ENCODE peak calls at places on chromosomes 4 and X, in six cellular contexts. One of them, this sample, is unnamed.

GRCh38 chr4:7466904-7467303 is 32.2 kb upstream of the PSAPL1 start:
- DNase-seq in CD8-positive, alpha-beta memory T cell: no peak
- DNase-seq in esophagus squamous epithelium: no peak
- DNase-seq in GM23338: no peak
- DNase-seq in cardiac muscle cell: no peak
- DNase-seq in uterus: no peak
- DNase-seq in this sample: no peak

GRCh38 chr4:182826391-182826790 is 90.8 kb downstream of the DCTD start:
- DNase-seq in CD8-positive, alpha-beta memory T cell: no peak
- DNase-seq in esophagus squamous epithelium: no peak
- DNase-seq in GM23338: no peak
- DNase-seq in cardiac muscle cell: no peak
- DNase-seq in uterus: no peak
- DNase-seq in this sample: no peak

GRCh38 chr4:154626793-154627484 is 14.5 kb upstream of the FGG start:
- DNase-seq in CD8-positive, alpha-beta memory T cell: peak; percentile 2
- DNase-seq in esophagus squamous epithelium: no peak
- DNase-seq in GM23338: peak; percentile 91
- DNase-seq in cardiac muscle cell: peak; percentile 87
- DNase-seq in uterus: peak; percentile 54
- DNase-seq in this sample: peak; percentile 33

GRCh38 chr4:165384608-165385007 is 5.8 kb downstream of the CPE start:
- DNase-seq in CD8-positive, alpha-beta memory T cell: no peak
- DNase-seq in esophagus squamous epithelium: no peak
- DNase-seq in GM23338: peak; percentile 33
- DNase-seq in cardiac muscle cell: no peak
- DNase-seq in uterus: no peak
- DNase-seq in this sample: no peak

GRCh38 chr4:41866799-41867677 is 68.2 kb upstream of the TMEM33 start:
- DNase-seq in CD8-positive, alpha-beta memory T cell: no peak
- DNase-seq in esophagus squamous epithelium: no peak
- DNase-seq in GM23338: peak; percentile 70
- DNase-seq in cardiac muscle cell: peak; percentile 46
- DNase-seq in uterus: no peak
- DNase-seq in this sample: no peak

GRCh38 chr4:24765331-24765990 is 29.9 kb upstream of the SOD3 start:
- DNase-seq in CD8-positive, alpha-beta memory T cell: no peak
- DNase-seq in esophagus squamous epithelium: no peak
- DNase-seq in GM23338: no peak
- DNase-seq in cardiac muscle cell: no peak
- DNase-seq in uterus: no peak
- DNase-seq in this sample: no peak

GRCh38 chr4:38141808-38142500 is 181.8 kb downstream of the PTTG2 start:
- DNase-seq in CD8-positive, alpha-beta memory T cell: no peak
- DNase-seq in esophagus squamous epithelium: no peak
- DNase-seq in GM23338: no peak
- DNase-seq in cardiac muscle cell: no peak
- DNase-seq in uterus: no peak
- DNase-seq in this sample: no peak

GRCh38 chr4:18198653-18199052 is 177.1 kb upstream of the LCORL start:
- DNase-seq in CD8-positive, alpha-beta memory T cell: no peak
- DNase-seq in esophagus squamous epithelium: no peak
- DNase-seq in GM23338: no peak
- DNase-seq in cardiac muscle cell: no peak
- DNase-seq in uterus: no peak
- DNase-seq in this sample: no peak

GRCh38 chrX:136629084-136629750 is 18.7 kb upstream of the CD40LG start:
- DNase-seq in CD8-positive, alpha-beta memory T cell: no peak
- DNase-seq in esophagus squamous epithelium: no peak
- DNase-seq in GM23338: no peak
- DNase-seq in cardiac muscle cell: no peak
- DNase-seq in uterus: no peak
- DNase-seq in this sample: no peak

GRCh38 chrX:1144293-1144692 is 68.2 kb downstream of the CRLF2 start:
- DNase-seq in CD8-positive, alpha-beta memory T cell: no peak
- DNase-seq in esophagus squamous epithelium: no peak
- DNase-seq in GM23338: no peak
- DNase-seq in cardiac muscle cell: no peak
- DNase-seq in uterus: no peak
- DNase-seq in this sample: no peak

GRCh38 chr4:184287697-184288255 is 70.1 kb upstream of the ENPP6 start:
- DNase-seq in CD8-positive, alpha-beta memory T cell: no peak
- DNase-seq in esophagus squamous epithelium: no peak
- DNase-seq in GM23338: peak; percentile 29
- DNase-seq in cardiac muscle cell: no peak
- DNase-seq in uterus: no peak
- DNase-seq in this sample: no peak

GRCh38 chr4:73311428-73311827 is 52.8 kb upstream of the ANKRD17 start:
- DNase-seq in CD8-positive, alpha-beta memory T cell: no peak
- DNase-seq in esophagus squamous epithelium: no peak
- DNase-seq in GM23338: peak; percentile 53
- DNase-seq in cardiac muscle cell: peak; percentile 5
- DNase-seq in uterus: no peak
- DNase-seq in this sample: no peak

GRCh38 chr4:140213736-140214135 is 59.8 kb upstream of the MAML3 start:
- DNase-seq in CD8-positive, alpha-beta memory T cell: no peak
- DNase-seq in esophagus squamous epithelium: no peak
- DNase-seq in GM23338: no peak
- DNase-seq in cardiac muscle cell: no peak
- DNase-seq in uterus: no peak
- DNase-seq in this sample: no peak

GRCh38 chr4:8821151-8821950 is 50.3 kb downstream of the HMX1 start:
- DNase-seq in CD8-positive, alpha-beta memory T cell: no peak
- DNase-seq in esophagus squamous epithelium: no peak
- DNase-seq in GM23338: no peak
- DNase-seq in cardiac muscle cell: no peak
- DNase-seq in uterus: no peak
- DNase-seq in this sample: no peak

GRCh38 chrX:69128573-69128972 is 36.7 kb downstream of the PJA1 start:
- DNase-seq in CD8-positive, alpha-beta memory T cell: no peak
- DNase-seq in esophagus squamous epithelium: no peak
- DNase-seq in GM23338: peak; percentile 50
- DNase-seq in cardiac muscle cell: peak; percentile 46
- DNase-seq in uterus: peak; percentile 45
- DNase-seq in this sample: no peak

GRCh38 chrX:110081740-110082139 is 78.8 kb downstream of the TMEM164 start:
- DNase-seq in CD8-positive, alpha-beta memory T cell: no peak
- DNase-seq in esophagus squamous epithelium: no peak
- DNase-seq in GM23338: no peak
- DNase-seq in cardiac muscle cell: no peak
- DNase-seq in uterus: no peak
- DNase-seq in this sample: no peak

GRCh38 chrX:13128104-13128503 is 83.7 kb upstream of the FAM9C start:
- DNase-seq in CD8-positive, alpha-beta memory T cell: no peak
- DNase-seq in esophagus squamous epithelium: no peak
- DNase-seq in GM23338: no peak
- DNase-seq in cardiac muscle cell: no peak
- DNase-seq in uterus: no peak
- DNase-seq in this sample: no peak

GRCh38 chr4:1052231-1052671 is 40.8 kb downstream of the FGFRL1 start:
- DNase-seq in CD8-positive, alpha-beta memory T cell: no peak
- DNase-seq in esophagus squamous epithelium: no peak
- DNase-seq in GM23338: no peak
- DNase-seq in cardiac muscle cell: no peak
- DNase-seq in uterus: no peak
- DNase-seq in this sample: no peak

GRCh38 chr4:1720163-1720983 is 750 bp downstream of the TMEM129 start:
- DNase-seq in CD8-positive, alpha-beta memory T cell: peak; percentile 33
- DNase-seq in esophagus squamous epithelium: no peak
- DNase-seq in GM23338: peak; percentile 54
- DNase-seq in cardiac muscle cell: peak; percentile 71
- DNase-seq in uterus: no peak
- DNase-seq in this sample: no peak

GRCh38 chr4:82851902-82852750 is 38.8 kb downstream of the SEC31A start:
- DNase-seq in CD8-positive, alpha-beta memory T cell: peak; percentile 4
- DNase-seq in esophagus squamous epithelium: no peak
- DNase-seq in GM23338: peak; percentile 77
- DNase-seq in cardiac muscle cell: peak; percentile 35
- DNase-seq in uterus: no peak
- DNase-seq in this sample: peak; percentile 27

GRCh38 chrX:69186651-69187050 is 21.4 kb upstream of the PJA1 start:
- DNase-seq in CD8-positive, alpha-beta memory T cell: no peak
- DNase-seq in esophagus squamous epithelium: no peak
- DNase-seq in GM23338: no peak
- DNase-seq in cardiac muscle cell: no peak
- DNase-seq in uterus: no peak
- DNase-seq in this sample: no peak

GRCh38 chr4:117327491-117327890 is 242.1 kb upstream of the TRAM1L1 start:
- DNase-seq in CD8-positive, alpha-beta memory T cell: no peak
- DNase-seq in esophagus squamous epithelium: no peak
- DNase-seq in GM23338: no peak
- DNase-seq in cardiac muscle cell: no peak
- DNase-seq in uterus: no peak
- DNase-seq in this sample: no peak

GRCh38 chr4:143381171-143382118 is 44.8 kb downstream of the GAB1 start:
- DNase-seq in CD8-positive, alpha-beta memory T cell: no peak
- DNase-seq in esophagus squamous epithelium: no peak
- DNase-seq in GM23338: peak; percentile 31
- DNase-seq in cardiac muscle cell: peak; percentile 63
- DNase-seq in uterus: peak; percentile 85
- DNase-seq in this sample: no peak

GRCh38 chr4:15131551-15131950 is 129.3 kb downstream of the CPEB2 start:
- DNase-seq in CD8-positive, alpha-beta memory T cell: no peak
- DNase-seq in esophagus squamous epithelium: no peak
- DNase-seq in GM23338: peak; percentile 42
- DNase-seq in cardiac muscle cell: no peak
- DNase-seq in uterus: no peak
- DNase-seq in this sample: no peak

GRCh38 chr4:137203601-137204000 is 328.7 kb downstream of the PCDH18 start:
- DNase-seq in CD8-positive, alpha-beta memory T cell: no peak
- DNase-seq in esophagus squamous epithelium: no peak
- DNase-seq in GM23338: no peak
- DNase-seq in cardiac muscle cell: no peak
- DNase-seq in uterus: no peak
- DNase-seq in this sample: no peak

GRCh38 chr4:41067369-41067768 is 147.0 kb downstream of the APBB2 start:
- DNase-seq in CD8-positive, alpha-beta memory T cell: no peak
- DNase-seq in esophagus squamous epithelium: no peak
- DNase-seq in GM23338: no peak
- DNase-seq in cardiac muscle cell: no peak
- DNase-seq in uterus: no peak
- DNase-seq in this sample: no peak

GRCh38 chr4:184437988-184438774 is 36.2 kb downstream of the IRF2 start:
- DNase-seq in CD8-positive, alpha-beta memory T cell: no peak
- DNase-seq in esophagus squamous epithelium: no peak
- DNase-seq in GM23338: no peak
- DNase-seq in cardiac muscle cell: no peak
- DNase-seq in uterus: no peak
- DNase-seq in this sample: no peak

GRCh38 chrX:70264784-70265183 is 3.4 kb upstream of the ARR3 start:
- DNase-seq in CD8-positive, alpha-beta memory T cell: no peak
- DNase-seq in esophagus squamous epithelium: no peak
- DNase-seq in GM23338: peak; percentile 21
- DNase-seq in cardiac muscle cell: peak; percentile 12
- DNase-seq in uterus: no peak
- DNase-seq in this sample: no peak

GRCh38 chrX:154840856-154841255 is 6.4 kb upstream of the SMIM9 start:
- DNase-seq in CD8-positive, alpha-beta memory T cell: peak; percentile 26
- DNase-seq in esophagus squamous epithelium: no peak
- DNase-seq in GM23338: peak; percentile 40
- DNase-seq in cardiac muscle cell: peak; percentile 4
- DNase-seq in uterus: no peak
- DNase-seq in this sample: no peak

GRCh38 chr4:108359936-108360681 is 191.4 kb upstream of the LEF1 start:
- DNase-seq in CD8-positive, alpha-beta memory T cell: no peak
- DNase-seq in esophagus squamous epithelium: no peak
- DNase-seq in GM23338: no peak
- DNase-seq in cardiac muscle cell: peak; percentile 85
- DNase-seq in uterus: no peak
- DNase-seq in this sample: no peak

GRCh38 chr4:89070041-89070440 is 13.1 kb upstream of the FAM13A start:
- DNase-seq in CD8-positive, alpha-beta memory T cell: no peak
- DNase-seq in esophagus squamous epithelium: no peak
- DNase-seq in GM23338: no peak
- DNase-seq in cardiac muscle cell: no peak
- DNase-seq in uterus: no peak
- DNase-seq in this sample: no peak

GRCh38 chr4:92014060-92014459 is 289.7 kb upstream of the GRID2 start:
- DNase-seq in CD8-positive, alpha-beta memory T cell: no peak
- DNase-seq in esophagus squamous epithelium: no peak
- DNase-seq in GM23338: no peak
- DNase-seq in cardiac muscle cell: no peak
- DNase-seq in uterus: no peak
- DNase-seq in this sample: no peak

GRCh38 chr4:185304944-185305690 is 90.6 kb downstream of the LRP2BP start:
- DNase-seq in CD8-positive, alpha-beta memory T cell: no peak
- DNase-seq in esophagus squamous epithelium: no peak
- DNase-seq in GM23338: peak; percentile 79
- DNase-seq in cardiac muscle cell: peak; percentile 48
- DNase-seq in uterus: no peak
- DNase-seq in this sample: no peak

GRCh38 chrX:78747471-78747870 is at the start of gene LPAR4:
- DNase-seq in CD8-positive, alpha-beta memory T cell: no peak
- DNase-seq in esophagus squamous epithelium: no peak
- DNase-seq in GM23338: peak; percentile 72
- DNase-seq in cardiac muscle cell: peak; percentile 44
- DNase-seq in uterus: no peak
- DNase-seq in this sample: peak; percentile 33
- H3K4me3 ChIP-seq in CD8-positive, alpha-beta memory T cell: no peak within 1 kb of the TSS
- H3K4me3 ChIP-seq in esophagus squamous epithelium: peak within 1 kb of the TSS; percentile 30
- H3K4me3 ChIP-seq in GM23338: peak within 1 kb of the TSS; percentile 53
- H3K4me3 ChIP-seq in cardiac muscle cell: peak within 1 kb of the TSS; percentile 13
- H3K4me3 ChIP-seq in uterus: peak within 1 kb of the TSS; percentile 27
- H3K4me3 ChIP-seq in this sample: no peak within 1 kb of the TSS

GRCh38 chr4:3339566-3339965 is 46.7 kb downstream of the RGS12 start:
- DNase-seq in CD8-positive, alpha-beta memory T cell: no peak
- DNase-seq in esophagus squamous epithelium: no peak
- DNase-seq in GM23338: no peak
- DNase-seq in cardiac muscle cell: no peak
- DNase-seq in uterus: no peak
- DNase-seq in this sample: no peak
- H3K4me1 ChIP-seq in CD8-positive, alpha-beta memory T cell: peaks cover 6% of the 10 kb centered on the region
- H3K4me1 ChIP-seq in esophagus squamous epithelium: peaks cover 43% of the 10 kb centered on the region
- H3K4me1 ChIP-seq in GM23338: peaks cover 8% of the 10 kb centered on the region
- H3K4me1 ChIP-seq in cardiac muscle cell: no peaks in the 10 kb centered on the region
- H3K4me1 ChIP-seq in uterus: no peaks in the 10 kb centered on the region
- H3K4me1 ChIP-seq in this sample: no peaks in the 10 kb centered on the region

GRCh38 chrX:41720125-41720780 is 3.7 kb upstream of the GPR82 start:
- DNase-seq in CD8-positive, alpha-beta memory T cell: peak; percentile 62
- DNase-seq in esophagus squamous epithelium: no peak
- DNase-seq in GM23338: no peak
- DNase-seq in cardiac muscle cell: no peak
- DNase-seq in uterus: no peak
- DNase-seq in this sample: no peak
- H3K27me3 ChIP-seq in CD8-positive, alpha-beta memory T cell: no peaks in the 10 kb centered on the region
- H3K27me3 ChIP-seq in esophagus squamous epithelium: no peaks in the 10 kb centered on the region
- H3K27me3 ChIP-seq in GM23338: no peaks in the 10 kb centered on the region
- H3K27me3 ChIP-seq in cardiac muscle cell: no peaks in the 10 kb centered on the region
- H3K27me3 ChIP-seq in uterus: no peaks in the 10 kb centered on the region
- H3K27me3 ChIP-seq in this sample: no peaks in the 10 kb centered on the region

DNA sequence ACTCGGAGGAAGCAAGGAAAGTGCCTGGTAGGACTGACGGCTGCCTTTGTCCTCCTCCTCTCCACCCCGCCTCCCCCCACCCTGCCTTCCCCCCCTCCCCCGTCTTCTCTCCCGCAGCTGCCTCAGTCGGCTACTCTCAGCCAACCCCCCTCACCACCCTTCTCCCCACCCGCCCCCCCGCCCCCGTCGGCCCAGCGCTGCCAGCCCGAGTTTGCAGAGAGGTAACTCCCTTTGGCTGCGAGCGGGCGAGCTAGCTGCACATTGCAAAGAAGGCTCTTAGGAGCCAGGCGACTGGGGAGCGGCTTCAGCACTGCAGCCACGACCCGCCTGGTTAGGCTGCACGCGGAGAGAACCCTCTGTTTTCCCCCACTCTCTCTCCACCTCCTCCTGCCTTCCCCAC is 460 bp downstream of the AR start:
- DNase-seq in CD8-positive, alpha-beta memory T cell: no peak
- DNase-seq in esophagus squamous epithelium: no peak
- DNase-seq in GM23338: peak; percentile 31
- DNase-seq in cardiac muscle cell: peak; percentile 40
- DNase-seq in uterus: peak; percentile 21
- DNase-seq in this sample: no peak
- H3K4me3 ChIP-seq in CD8-positive, alpha-beta memory T cell: no peak overlapping the region
- H3K4me3 ChIP-seq in esophagus squamous epithelium: peak overlapping the region; percentile 50
- H3K4me3 ChIP-seq in GM23338: peak overlapping the region; percentile 73
- H3K4me3 ChIP-seq in cardiac muscle cell: peak overlapping the region; percentile 33
- H3K4me3 ChIP-seq in uterus: peak overlapping the region; percentile 45
- H3K4me3 ChIP-seq in this sample: peak overlapping the region; percentile 67

This sample was measured in iPS DF 6.9.